ENCODE peak calls at places on chromosomes 2 and 18, in four cellular contexts. D, J, U and Y are unnamed samples.
A peak's percentile ranks its signal among the peaks of the same experiment; 100 is the strongest.

GRCh38 chr2:239602290-239603282 is 201.8 kb upstream of the HDAC4 start:
- DNase-seq in U (no peak), D (no peak), J (no peak), Y (no peak)

GRCh38 chr2:128437181-128437520 is 118.5 kb upstream of the HS6ST1 start:
- DNase-seq in U (no peak), D (no peak), J (peak; percentile 1), Y (no peak)

GRCh38 chr18:59912007-59912550 is 12.3 kb downstream of the PMAIP1 start:
- DNase-seq in U (no peak), J (no peak), D (no peak), Y (no peak)

GRCh38 chr2:214591359-214591758 is 180.5 kb downstream of the VWC2L start:
- DNase-seq in D (no peak), U (no peak), J (no peak), Y (no peak)

GRCh38 chr2:145842002-145842401 is 1322.1 kb upstream of the ZEB2 start:
- DNase-seq in D (no peak), J (no peak), U (no peak), Y (no peak)

GRCh38 chr2:112977559-112978056 is at the start of gene IL36G:
- DNase-seq in D (no peak), J (no peak), U (no peak), Y (no peak)

GRCh38 chr18:50163505-50163904 is 31.4 kb downstream of the MYO5B start:
- DNase-seq in D (peak; percentile 62), J (no peak), U (no peak), Y (peak; percentile 26)

GRCh38 chr2:86249176-86249842 is 50.1 kb downstream of the MRPL35 start:
- DNase-seq in U (no peak), D (no peak), J (no peak), Y (no peak)

GRCh38 chr2:128206245-128206644 is 112.4 kb downstream of the HS6ST1 start:
- DNase-seq in U (no peak), D (no peak), J (no peak), Y (no peak)